ENCODE peak calls at places on chromosomes 5 and 9, in five cellular contexts. L is cortex of kidney, M is mesothelial cell of epicardium, O is COR-L47, K is GOT3. G is an unnamed sample.

GRCh38 chr5:142482207-142482606 is 157.4 kb upstream of the SPRY4 start:
- DNase-seq in O (no peak), M (no peak), K (no peak), L (no peak), G (no peak)

GRCh38 chr5:38596997-38597396 is 40.6 kb upstream of the LIFR start:
- DNase-seq in M (no peak), L (no peak), O (no peak), K (no peak), G (no peak)

GRCh38 chr9:82247318-82247717 is 258.7 kb downstream of the SPATA31D1 start:
- DNase-seq in O (no peak), K (no peak), M (no peak), L (no peak), G (no peak)

GRCh38 chr5:136123236-136123768 is 9.3 kb upstream of the SMAD5 start:
- DNase-seq in O (no peak), L (no peak), K (no peak), M (no peak), G (no peak)

GRCh38 chr9:71384343-71384742 is 262.9 kb upstream of the TRPM3 start:
- DNase-seq in O (no peak), K (no peak), M (no peak), L (no peak), G (no peak)

GRCh38 chr9:35840901-35841900 is 12.2 kb downstream of the TMEM8B start:
- DNase-seq in K (no peak), L (no peak), M (no peak), O (no peak), G (no peak)

GRCh38 chr5:132369012-132369470 is 469 bp upstream of the SLC22A5 start:
- DNase-seq in M (no peak), K (no peak), L (no peak), O (no peak), G (no peak)

GRCh38 chr5:167245871-167246270 is 1045.6 kb upstream of the WWC1 start:
- DNase-seq in M (no peak), K (no peak), O (no peak), L (no peak), G (no peak)

GRCh38 chr5:5544094-5544663 is 121.7 kb downstream of the ICE1 start:
- DNase-seq in K (no peak), M (no peak), O (no peak), L (no peak), G (no peak)